ENCODE peak calls at places on chromosome 19, in eight cellular contexts. N, L, I, D, V, Y, R and T are unnamed samples.

GRCh38 chr19:15640294-15640903 is at the start of gene CYP4F3:
- DNase-seq in N (no peak), L (peak), I (peak), D (peak), V (peak), Y (no peak), R (peak), T (no peak)

GRCh38 chr19:56692496-56692895 is 20.9 kb upstream of the ZNF835 start:
- DNase-seq in N (no peak), L (no peak), I (no peak), D (no peak), V (no peak), Y (no peak), R (no peak), T (no peak)

GRCh38 chr19:1384085-1384462 is 367 bp downstream of the NDUFS7 start:
- DNase-seq in N (no peak), L (no peak), I (no peak), D (no peak), V (no peak), Y (no peak), R (no peak), T (no peak)

GRCh38 chr19:7326105-7326877 is 22.4 kb upstream of the ARHGEF18 start:
- DNase-seq in N (peak), L (peak), I (peak), D (peak), V (no peak), Y (no peak), R (peak), T (peak)

GRCh38 chr19:16714702-16715294 is 4.8 kb upstream of the NWD1 start:
- DNase-seq in N (peak), L (peak), I (peak), D (peak), V (peak), Y (peak), R (peak), T (peak)

GRCh38 chr19:21127001-21127400 is 14.8 kb upstream of the ZNF431 start:
- DNase-seq in N (no peak), L (no peak), I (no peak), D (no peak), V (no peak), Y (no peak), R (no peak), T (no peak)

GRCh38 chr19:38545596-38545995 is 72.2 kb downstream of the MAP4K1 start:
- DNase-seq in N (no peak), L (no peak), I (no peak), D (no peak), V (no peak), Y (no peak), R (no peak), T (no peak)

GRCh38 chr19:44356383-44357111 is at the start of gene ZNF112:
- DNase-seq in N (peak), L (peak), I (peak), D (peak), V (peak), Y (peak), R (peak), T (peak)

GRCh38 chr19:40264314-40265054 is 20.7 kb downstream of the AKT2 start:
- DNase-seq in N (no peak), L (no peak), I (no peak), D (no peak), V (no peak), Y (no peak), R (no peak), T (peak)

GRCh38 chr19:2034729-2035589 is 16.1 kb downstream of the MKNK2 start:
- DNase-seq in N (no peak), L (no peak), I (peak), D (peak), V (peak), Y (no peak), R (peak), T (peak)

GRCh38 chr19:48443262-48443661 is 2.5 kb upstream of the GRWD1 start:
- DNase-seq in N (no peak), L (no peak), I (no peak), D (no peak), V (no peak), Y (no peak), R (no peak), T (peak)

GRCh38 chr19:48445256-48445605 is 552 bp upstream of the GRWD1 start:
- DNase-seq in N (no peak), L (peak), I (peak), D (peak), V (peak), Y (no peak), R (peak), T (peak)

GRCh38 chr19:48444933-48445194 is 919 bp upstream of the GRWD1 start:
- DNase-seq in N (no peak), L (no peak), I (no peak), D (no peak), V (no peak), Y (no peak), R (no peak), T (no peak)

GRCh38 chr19:48443731-48444128 is 2.1 kb upstream of the GRWD1 start:
- DNase-seq in N (no peak), L (no peak), I (no peak), D (no peak), V (no peak), Y (no peak), R (no peak), T (peak)

DNA sequence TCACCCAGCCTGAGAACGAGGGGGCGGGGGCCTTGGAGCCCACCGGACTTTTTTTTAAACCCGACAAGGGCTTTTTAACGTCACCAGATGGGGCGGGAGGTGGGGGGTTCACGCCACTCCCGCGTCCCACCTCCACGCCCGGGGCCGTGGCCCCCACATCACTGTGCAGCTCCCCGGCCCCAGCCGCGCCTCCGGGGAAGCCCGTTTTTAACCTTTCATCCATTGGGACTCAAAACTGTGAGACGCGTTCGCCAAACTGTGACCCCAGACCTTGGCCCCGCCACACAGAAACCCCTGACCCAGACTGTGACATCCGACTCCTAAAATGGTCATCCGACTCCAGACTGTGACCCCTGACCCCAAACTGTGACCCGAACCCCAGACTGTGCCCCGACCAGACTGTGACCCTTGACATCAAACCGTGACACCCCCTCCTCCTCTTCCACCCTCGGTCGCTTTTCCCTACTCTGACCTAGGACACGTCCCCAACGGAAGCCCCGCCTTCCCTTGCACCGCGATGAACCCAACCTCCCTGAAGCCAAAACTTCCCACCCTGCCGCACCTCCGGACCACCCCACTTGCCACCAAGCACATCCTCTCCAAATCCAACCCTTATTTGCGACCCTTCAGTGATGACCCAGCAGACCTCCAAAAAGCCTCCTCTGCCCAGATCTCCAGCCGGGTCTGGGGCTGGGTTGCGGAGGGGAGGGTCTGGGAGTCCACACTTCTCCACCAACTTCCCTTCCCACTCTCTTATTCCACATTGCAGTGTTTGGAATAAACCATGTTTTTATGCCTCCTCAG is 1.5 kb upstream of the GRWD1 start:
- DNase-seq in N (no peak), L (no peak), I (no peak), D (no peak), V (peak), Y (no peak), R (no peak), T (peak)
- TF ChIP-seq REST in N (no peak), L (no peak), I (no peak), D (no peak), V (no peak), Y (no peak), R (no peak), T (no peak)

GRCh38 chr19:49145485-49146407 is 9.4 kb downstream of the HRC start:
- DNase-seq in N (peak), L (peak), I (peak), D (peak), V (peak), Y (peak), R (peak), T (peak)
- H3K4me3 ChIP-seq in N (peak), L (peak), I (peak), D (peak), V (peak), Y (no peak), R (peak), T (peak)

GRCh38 chr19:58554494-58555368 is at the start of gene CHMP2A:
- DNase-seq in N (peak), L (peak), I (peak), D (peak), V (peak), Y (peak), R (peak), T (peak)
- TF ChIP-seq REST in N (no peak), L (no peak), I (no peak), D (no peak), V (no peak), Y (peak), R (peak), T (no peak)

GRCh38 chr19:55173186-55173716 is 6.8 kb upstream of the DNAAF3 start:
- DNase-seq in N (no peak), L (no peak), I (no peak), D (no peak), V (no peak), Y (no peak), R (no peak), T (no peak)
- H3K4me3 ChIP-seq in N (peak), L (peak), I (peak), D (peak), V (no peak), Y (no peak), R (peak), T (peak)

GRCh38 chr19:18969953-18970659 is 29.1 kb upstream of the HOMER3 start:
- DNase-seq in N (no peak), L (no peak), I (peak), D (no peak), V (no peak), Y (no peak), R (no peak), T (no peak)

GRCh38 chr19:18972301-18972831 is 31.3 kb upstream of the HOMER3 start:
- DNase-seq in N (no peak), L (no peak), I (no peak), D (no peak), V (no peak), Y (no peak), R (no peak), T (no peak)

GRCh38 chr19:18964121-18964520 is 23.1 kb upstream of the HOMER3 start:
- DNase-seq in N (no peak), L (no peak), I (no peak), D (no peak), V (no peak), Y (no peak), R (no peak), T (no peak)

GRCh38 chr19:18966304-18966703 is 25.3 kb upstream of the HOMER3 start:
- DNase-seq in N (no peak), L (no peak), I (no peak), D (no peak), V (no peak), Y (no peak), R (no peak), T (peak)

DNA sequence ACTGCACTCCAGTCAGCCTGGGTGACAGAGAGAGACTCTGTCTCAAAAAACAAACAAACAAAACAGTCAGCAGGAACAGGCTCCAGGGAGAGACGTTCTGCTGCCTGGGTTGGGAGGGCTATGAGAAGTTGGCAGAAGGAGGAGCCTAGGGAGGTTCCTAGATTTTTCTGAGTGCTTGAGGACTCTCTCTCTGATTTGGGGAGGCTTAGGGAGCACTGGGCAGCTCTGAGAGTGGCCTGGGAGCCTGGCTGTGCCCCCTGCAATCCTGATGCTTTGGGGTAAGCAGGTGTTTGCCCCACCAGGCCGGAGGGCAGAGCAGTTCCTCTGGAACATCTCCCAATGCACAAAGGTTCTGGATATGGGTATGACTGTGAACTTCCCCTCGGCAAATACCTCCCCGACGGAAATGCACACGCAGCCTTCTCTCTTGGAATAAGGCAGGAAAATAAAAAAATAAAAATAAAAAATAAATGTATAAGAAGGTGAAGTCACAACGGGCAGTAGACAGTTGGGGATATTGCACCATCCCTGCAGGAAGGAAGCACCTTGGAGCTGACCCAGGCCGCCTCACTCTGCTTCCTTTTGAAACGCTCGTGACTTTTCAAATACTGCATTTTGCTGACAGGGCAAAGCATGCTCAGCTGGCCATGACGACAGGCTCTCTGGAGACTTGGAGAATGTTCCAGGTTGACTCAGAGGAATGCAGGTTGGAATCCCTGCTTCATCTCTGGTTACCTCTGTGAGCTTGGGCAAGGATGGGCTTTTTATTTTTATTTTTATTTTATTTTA is 26.5 kb upstream of the HOMER3 start:
- DNase-seq in N (no peak), L (no peak), I (peak), D (no peak), V (no peak), Y (no peak), R (no peak), T (peak)
- TF ChIP-seq REST in N (no peak), L (no peak), I (no peak), D (no peak), V (no peak), Y (no peak), R (no peak), T (no peak)